ENCODE peak calls at places on chromosomes 16 and 17, in eight cellular contexts. T is cardiac fibroblast, D is tibial artery, F is heart left ventricle, Z is esophagus squamous epithelium, B is mesothelial cell of epicardium, P is thoracic aorta, S is progenitor cell of endocrine pancreas. M is an unnamed sample.

GRCh38 chr17:76446449-76447231 is 6.3 kb downstream of the UBE2O start:
- DNase-seq in T (peak; percentile 80), D (peak; percentile 23), F (no peak), Z (no peak), B (no peak), P (no peak), S (no peak), M (no peak)

GRCh38 chr17:32486091-32486700 is 597 bp upstream of the CDK5R1 start:
- DNase-seq in T (peak; percentile 76), D (no peak), F (peak; percentile 87), Z (no peak), B (peak; percentile 65), P (peak; percentile 33), S (peak; percentile 54), M (peak; percentile 91)

GRCh38 chr17:71631483-71631882 is 489.3 kb upstream of the SOX9 start:
- DNase-seq in T (peak; percentile 26), D (no peak), F (no peak), Z (no peak), B (no peak), P (no peak), S (no peak), M (no peak)

GRCh38 chr17:61247438-61247837 is 152.2 kb upstream of the TBX2 start:
- DNase-seq in T (peak; percentile 77), D (no peak), F (no peak), Z (no peak), B (no peak), P (no peak), S (no peak), M (no peak)

GRCh38 chr17:16072031-16072430 is 72.4 kb downstream of the TTC19 start:
- DNase-seq in T (no peak), D (no peak), F (no peak), Z (no peak), B (no peak), P (no peak), S (no peak), M (no peak)

GRCh38 chr16:63461248-63461841 is 1425.1 kb upstream of the CDH8 start:
- DNase-seq in T (peak; percentile 61), D (no peak), F (no peak), Z (no peak), B (no peak), P (no peak), S (peak; percentile 12), M (no peak)

GRCh38 chr17:44828919-44829557 is 1.0 kb downstream of the GJC1 start:
- DNase-seq in T (peak; percentile 49), D (peak; percentile 66), F (no peak), Z (no peak), B (no peak), P (no peak), S (no peak), M (no peak)

GRCh38 chr16:76193851-76194620 is 83.2 kb upstream of the CNTNAP4 start:
- DNase-seq in T (no peak), D (no peak), F (no peak), Z (no peak), B (no peak), P (no peak), S (no peak), M (no peak)

GRCh38 chr17:75571197-75571884 is 16.3 kb upstream of the MYO15B start:
- DNase-seq in T (peak; percentile 19), D (no peak), F (no peak), Z (peak; percentile 33), B (no peak), P (no peak), S (no peak), M (peak; percentile 91)

GRCh38 chr16:46673320-46674013 is 15.5 kb downstream of the VPS35 start:
- DNase-seq in T (peak; percentile 81), D (no peak), F (no peak), Z (no peak), B (peak; percentile 21), P (no peak), S (peak; percentile 17), M (peak; percentile 66)

GRCh38 chr16:48999508-48999907 is 282.1 kb downstream of the CBLN1 start:
- DNase-seq in T (no peak), D (no peak), F (no peak), Z (no peak), B (no peak), P (no peak), S (no peak), M (no peak)

GRCh38 chr17:40950176-40950575 is 12.7 kb upstream of the KRT23 start:
- DNase-seq in T (no peak), D (no peak), F (no peak), Z (no peak), B (no peak), P (no peak), S (no peak), M (no peak)

GRCh38 chr17:80755650-80756405 is 211.2 kb downstream of the RPTOR start:
- DNase-seq in T (no peak), D (no peak), F (no peak), Z (no peak), B (no peak), P (no peak), S (no peak), M (no peak)

GRCh38 chr16:56614549-56614991 is 6.2 kb downstream of the MT2A start:
- DNase-seq in T (no peak), D (no peak), F (no peak), Z (no peak), B (no peak), P (no peak), S (no peak), M (no peak)

GRCh38 chr16:66662445-66663194 is 33.9 kb downstream of the CMTM4 start:
- DNase-seq in T (peak; percentile 58), D (no peak), F (no peak), Z (no peak), B (no peak), P (no peak), S (no peak), M (no peak)

GRCh38 chr17:53628011-53628410 is 194.7 kb upstream of the KIF2B start:
- DNase-seq in T (peak; percentile 8), D (no peak), F (no peak), Z (no peak), B (no peak), P (no peak), S (no peak), M (no peak)

DNA sequence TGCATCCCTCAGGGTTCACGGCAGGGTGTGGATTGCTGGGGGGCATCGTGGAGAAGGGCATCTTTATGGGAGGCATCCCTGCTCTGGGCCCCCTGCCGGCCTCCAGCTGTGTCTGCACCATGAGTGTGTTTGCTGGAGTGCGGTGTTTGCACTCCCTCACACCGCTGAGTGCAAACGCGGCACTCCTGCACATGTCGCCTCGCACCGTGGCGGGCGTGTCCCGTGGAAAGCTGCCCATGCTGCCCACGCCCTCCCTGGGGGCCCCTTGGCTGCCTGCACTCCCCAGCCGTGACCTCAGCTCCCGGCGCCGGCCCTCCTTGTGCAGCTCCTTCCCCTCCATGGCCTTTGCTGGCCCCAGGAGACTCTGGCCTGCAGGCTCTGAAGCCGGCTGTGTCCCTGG is 74.6 kb upstream of the ZNF750 start:
- DNase-seq in T (peak; percentile 23), D (no peak), F (no peak), Z (no peak), B (no peak), P (no peak), S (no peak), M (peak; percentile 69)
- TF ChIP-seq CTCF in T (peak; percentile 59), D (peak; percentile 35), F (peak; percentile 31), Z (no peak), B (no peak), P (no peak), S (no peak), M (peak; percentile 51)

GRCh38 chr16:79863128-79864031 is 262.8 kb upstream of the MAF start:
- DNase-seq in T (no peak), D (no peak), F (no peak), Z (no peak), B (no peak), P (no peak), S (no peak), M (no peak)

GRCh38 chr16:79864032-79864780 is 263.7 kb upstream of the MAF start:
- DNase-seq in T (no peak), D (no peak), F (no peak), Z (no peak), B (no peak), P (no peak), S (no peak), M (no peak)

GRCh38 chr16:79865918-79866317 is 265.4 kb upstream of the MAF start:
- DNase-seq in T (no peak), D (no peak), F (no peak), Z (no peak), B (no peak), P (no peak), S (no peak), M (no peak)

GRCh38 chr16:79862601-79863000 is 262.1 kb upstream of the MAF start:
- DNase-seq in T (no peak), D (no peak), F (no peak), Z (no peak), B (no peak), P (no peak), S (no peak), M (no peak)

DNA sequence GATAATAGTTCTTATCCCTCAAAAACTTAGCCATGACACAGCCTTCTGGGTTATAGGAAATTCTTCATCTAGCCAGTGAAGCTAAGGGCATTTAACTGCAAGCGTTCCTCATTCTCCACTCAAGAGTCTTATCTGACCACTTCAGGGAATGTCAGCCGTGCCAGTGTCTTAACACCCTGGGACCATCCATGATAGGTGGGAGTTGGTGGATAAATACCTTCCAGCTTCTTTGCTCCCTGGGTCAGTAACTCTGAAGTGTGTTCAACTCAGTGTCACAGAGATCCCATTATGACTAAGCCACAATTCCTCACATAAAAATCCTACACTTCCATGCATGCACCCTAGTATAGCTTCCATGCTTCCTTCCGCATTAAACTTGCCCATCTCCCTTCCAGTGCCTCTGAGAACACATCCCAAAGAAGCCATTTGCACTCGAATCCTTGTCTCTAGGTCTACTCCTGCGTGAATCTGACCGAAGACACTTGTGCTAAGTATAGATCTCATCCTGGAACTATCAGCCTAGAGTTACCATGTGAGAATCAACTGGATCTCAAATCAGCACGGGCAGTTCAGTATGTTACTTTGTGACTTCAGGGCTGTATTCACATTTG is 264.3 kb upstream of the MAF start:
- DNase-seq in T (no peak), D (no peak), F (no peak), Z (no peak), B (no peak), P (no peak), S (no peak), M (no peak)
- TF ChIP-seq CTCF in T (no peak), D (no peak), F (no peak), Z (no peak), B (no peak), P (no peak), S (no peak), M (no peak)

GRCh38 chr16:55030944-55031343 is 100.3 kb downstream of the IRX5 start:
- DNase-seq in T (no peak), D (peak; percentile 41), F (no peak), Z (no peak), B (no peak), P (no peak), S (no peak), M (no peak)
- TF ChIP-seq CTCF in T (no peak), D (no peak), F (no peak), Z (no peak), B (no peak), P (no peak), S (no peak), M (no peak)

DNA sequence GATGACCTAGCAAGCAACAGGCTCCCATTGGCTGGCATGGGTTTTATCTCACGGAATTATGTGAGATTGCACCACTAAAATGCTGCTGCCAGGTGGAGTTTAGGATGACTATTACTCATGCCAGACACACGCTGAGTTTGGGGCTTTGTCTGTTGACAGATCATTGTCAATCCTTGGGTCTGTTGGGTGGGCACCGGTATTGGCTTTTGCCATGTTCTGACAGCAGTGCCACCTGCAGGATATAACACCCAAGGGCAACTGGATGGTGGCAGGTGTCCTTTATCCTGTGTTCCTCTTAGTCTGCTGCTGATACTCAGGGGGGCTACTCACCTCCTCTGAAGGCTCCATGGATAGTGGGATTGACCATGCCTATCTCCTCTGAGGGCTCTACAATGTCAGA is 221.6 kb upstream of the DYNLRB2 start:
- DNase-seq in T (no peak), D (no peak), F (no peak), Z (no peak), B (no peak), P (no peak), S (no peak), M (no peak)
- TF ChIP-seq CTCF in T (peak; percentile 17), D (no peak), F (no peak), Z (no peak), B (no peak), P (no peak), S (no peak), M (no peak)